ENCODE peak calls at places on chromosome 1, in seven cellular contexts. J is aorta; G is fibroblast of lung; H is stimulated activated CD4-positive, alpha-beta T cell treated with anti-CD3 and anti-CD28 coated beads, Interleukin-4, amount 100 ng/mL, for 48 hours; Z is left colon; B is mammary epithelial cell; R is foreskin fibroblast. M is an unnamed sample.

GRCh38 chr1:35640380-35641232 is 720 bp downstream of the PSMB2 start:
- DNase-seq in J (no peak), G (no peak), H (no peak), Z (no peak), B (no peak), R (no peak), M (no peak)

GRCh38 chr1:198936371-198937083 is 297.7 kb downstream of the PTPRC start:
- DNase-seq in J (no peak), G (peak), H (no peak), Z (no peak), B (no peak), R (no peak), M (no peak)

GRCh38 chr1:111720274-111720976 is 18.8 kb downstream of the INKA2 start:
- DNase-seq in J (no peak), G (no peak), H (no peak), Z (no peak), B (no peak), R (no peak), M (no peak)

GRCh38 chr1:25608488-25609178 is 8.0 kb upstream of the MAN1C1 start:
- DNase-seq in J (peak), G (peak), H (peak), Z (peak), B (peak), R (peak), M (peak)

GRCh38 chr1:224959121-224959520 is 29.6 kb downstream of the DNAH14 start:
- DNase-seq in J (no peak), G (no peak), H (no peak), Z (no peak), B (no peak), R (no peak), M (no peak)

GRCh38 chr1:38529337-38529860 is 330.2 kb downstream of the RRAGC start:
- DNase-seq in J (no peak), G (no peak), H (no peak), Z (no peak), B (no peak), R (no peak), M (no peak)

GRCh38 chr1:158933621-158934020 is 2.3 kb downstream of the PYHIN1 start:
- DNase-seq in J (no peak), G (no peak), H (no peak), Z (no peak), B (no peak), R (no peak), M (no peak)

GRCh38 chr1:90850925-90851710 is 134.0 kb upstream of the BARHL2 start:
- DNase-seq in J (peak), G (peak), H (peak), Z (peak), B (peak), R (peak), M (peak)

GRCh38 chr1:27318137-27318536 is 3.8 kb upstream of the TMEM222 start:
- DNase-seq in J (no peak), G (no peak), H (no peak), Z (no peak), B (no peak), R (no peak), M (no peak)

GRCh38 chr1:119721933-119722332 is 10.2 kb downstream of the PHGDH start:
- DNase-seq in J (no peak), G (no peak), H (no peak), Z (no peak), B (no peak), R (no peak), M (no peak)

GRCh38 chr1:32877211-32878110 is 6.7 kb upstream of the FNDC5 start:
- DNase-seq in J (peak), G (no peak), H (no peak), Z (peak), B (no peak), R (no peak), M (no peak)

GRCh38 chr1:240337795-240338194 is 246.1 kb downstream of the FMN2 start:
- DNase-seq in J (no peak), G (peak), H (no peak), Z (no peak), B (no peak), R (peak), M (peak)

GRCh38 chr1:221040074-221040473 is 160.8 kb downstream of the HLX start:
- DNase-seq in J (no peak), G (no peak), H (no peak), Z (no peak), B (no peak), R (no peak), M (no peak)

GRCh38 chr1:6275826-6276764 is 15.2 kb upstream of the GPR153 start:
- DNase-seq in J (no peak), G (peak), H (no peak), Z (peak), B (no peak), R (peak), M (peak)

GRCh38 chr1:209863766-209864485 is 36.2 kb downstream of the UTP25 start:
- DNase-seq in J (no peak), G (no peak), H (no peak), Z (no peak), B (peak), R (no peak), M (no peak)

GRCh38 chr1:22978299-22978698 is 5.6 kb upstream of the LACTBL1 start:
- DNase-seq in J (no peak), G (peak), H (no peak), Z (no peak), B (peak), R (no peak), M (peak)

GRCh38 chr1:49346767-49347349 is 570.2 kb upstream of the BEND5 start:
- DNase-seq in J (no peak), G (no peak), H (no peak), Z (no peak), B (peak), R (no peak), M (no peak)

GRCh38 chr1:32286763-32287162 is 5.1 kb upstream of the HDAC1 start:
- DNase-seq in J (no peak), G (no peak), H (no peak), Z (no peak), B (no peak), R (no peak), M (no peak)

GRCh38 chr1:210827481-210827880 is 306.5 kb downstream of the KCNH1 start:
- DNase-seq in J (no peak), G (no peak), H (no peak), Z (no peak), B (no peak), R (no peak), M (no peak)

GRCh38 chr1:201618375-201618774 is 79.4 kb downstream of the NAV1 start:
- DNase-seq in J (no peak), G (no peak), H (no peak), Z (no peak), B (no peak), R (no peak), M (no peak)

GRCh38 chr1:11783556-11783955 is 21.6 kb downstream of the C1orf167 start:
- DNase-seq in J (no peak), G (no peak), H (no peak), Z (no peak), B (no peak), R (no peak), M (no peak)

GRCh38 chr1:201145132-201145531 is 9.1 kb downstream of the TMEM9 start:
- DNase-seq in J (no peak), G (no peak), H (no peak), Z (no peak), B (no peak), R (no peak), M (no peak)

GRCh38 chr1:192535916-192536662 is 39.5 kb upstream of the RGS1 start:
- DNase-seq in J (no peak), G (no peak), H (no peak), Z (no peak), B (no peak), R (no peak), M (no peak)

GRCh38 chr1:86811128-86811527 is 102.8 kb downstream of the SELENOF start:
- DNase-seq in J (no peak), G (no peak), H (no peak), Z (no peak), B (no peak), R (no peak), M (no peak)

GRCh38 chr1:174262747-174263241 is 103.5 kb downstream of the RABGAP1L start:
- DNase-seq in J (no peak), G (peak), H (no peak), Z (no peak), B (peak), R (peak), M (peak)

GRCh38 chr1:35768350-35769187 is 1.2 kb downstream of the CLSPN start:
- DNase-seq in J (no peak), G (peak), H (no peak), Z (no peak), B (no peak), R (no peak), M (no peak)

GRCh38 chr1:89826594-89826993 is 5.8 kb downstream of the LRRC8D start:
- DNase-seq in J (no peak), G (no peak), H (no peak), Z (no peak), B (peak), R (no peak), M (no peak)

GRCh38 chr1:183417691-183418491 is at the start of gene NMNAT2:
- DNase-seq in J (no peak), G (peak), H (no peak), Z (no peak), B (no peak), R (peak), M (no peak)

GRCh38 chr1:177219458-177220390 is 49.0 kb downstream of the BRINP2 start:
- DNase-seq in J (no peak), G (peak), H (no peak), Z (no peak), B (no peak), R (no peak), M (no peak)

GRCh38 chr1:30476911-30477459 is 246.4 kb downstream of the MATN1 start:
- DNase-seq in J (no peak), G (no peak), H (no peak), Z (no peak), B (no peak), R (no peak), M (no peak)

GRCh38 chr1:58324551-58324950 is 222.0 kb downstream of the OMA1 start:
- DNase-seq in J (no peak), G (no peak), H (no peak), Z (no peak), B (no peak), R (no peak), M (no peak)

GRCh38 chr1:70767377-70767776 is 280.2 kb downstream of the PTGER3 start:
- DNase-seq in J (no peak), G (no peak), H (no peak), Z (no peak), B (no peak), R (no peak), M (peak)

GRCh38 chr1:42195841-42196240 is 31.3 kb upstream of the GUCA2A start:
- DNase-seq in J (no peak), G (no peak), H (no peak), Z (no peak), B (peak), R (no peak), M (no peak)

GRCh38 chr1:12372761-12373160 is 142.9 kb downstream of the VPS13D start:
- DNase-seq in J (no peak), G (no peak), H (no peak), Z (no peak), B (no peak), R (no peak), M (no peak)

GRCh38 chr1:241749041-241749798 is 97.1 kb downstream of the WDR64 start:
- DNase-seq in J (no peak), G (peak), H (no peak), Z (no peak), B (peak), R (no peak), M (peak)